ENCODE peak calls at places on chromosomes 13 and 19, in four cellular contexts. One of them, this sample, is unnamed.

GRCh38 chr19:12648088-12648487 is 18.5 kb downstream of the MAN2B1 start:
- DNase-seq in upper lobe of right lung: no peak
- DNase-seq in psoas muscle: no peak
- DNase-seq in foreskin keratinocyte: no peak
- DNase-seq in this sample: no peak

GRCh38 chr19:48569814-48570213 is 17.8 kb downstream of the SULT2B1 start:
- DNase-seq in upper lobe of right lung: no peak
- DNase-seq in psoas muscle: no peak
- DNase-seq in foreskin keratinocyte: no peak
- DNase-seq in this sample: no peak

GRCh38 chr19:29483641-29483920 is 42.2 kb upstream of the VSTM2B start:
- DNase-seq in upper lobe of right lung: no peak
- DNase-seq in psoas muscle: no peak
- DNase-seq in foreskin keratinocyte: no peak
- DNase-seq in this sample: no peak

GRCh38 chr19:6125571-6125989 is 9.9 kb upstream of the ACSBG2 start:
- DNase-seq in upper lobe of right lung: no peak
- DNase-seq in psoas muscle: no peak
- DNase-seq in foreskin keratinocyte: peak; percentile 73
- DNase-seq in this sample: peak; percentile 77

GRCh38 chr13:40221460-40222201 is 444.8 kb downstream of the FOXO1 start:
- DNase-seq in upper lobe of right lung: no peak
- DNase-seq in psoas muscle: no peak
- DNase-seq in foreskin keratinocyte: peak; percentile 51
- DNase-seq in this sample: peak; percentile 28

GRCh38 chr13:26551255-26551654 is 6.2 kb upstream of the WASF3 start:
- DNase-seq in upper lobe of right lung: no peak
- DNase-seq in psoas muscle: no peak
- DNase-seq in foreskin keratinocyte: no peak
- DNase-seq in this sample: no peak

GRCh38 chr19:47142779-47143178 is 12.1 kb downstream of the SAE1 start:
- DNase-seq in upper lobe of right lung: no peak
- DNase-seq in psoas muscle: no peak
- DNase-seq in foreskin keratinocyte: no peak
- DNase-seq in this sample: peak; percentile 42

GRCh38 chr13:93794197-93794885 is 567.7 kb downstream of the GPC6 start:
- DNase-seq in upper lobe of right lung: no peak
- DNase-seq in psoas muscle: no peak
- DNase-seq in foreskin keratinocyte: no peak
- DNase-seq in this sample: no peak

GRCh38 chr19:55641376-55642152 is 762 bp downstream of the ZNF580 start:
- DNase-seq in upper lobe of right lung: no peak
- DNase-seq in psoas muscle: no peak
- DNase-seq in foreskin keratinocyte: no peak
- DNase-seq in this sample: no peak

GRCh38 chr13:55483626-55484158 is 1657.0 kb upstream of the PRR20A start:
- DNase-seq in upper lobe of right lung: no peak
- DNase-seq in psoas muscle: no peak
- DNase-seq in foreskin keratinocyte: no peak
- DNase-seq in this sample: no peak

GRCh38 chr19:17947815-17948473 is 15.1 kb downstream of the CCDC124 start:
- DNase-seq in upper lobe of right lung: peak; percentile 95
- DNase-seq in psoas muscle: peak; percentile 95
- DNase-seq in foreskin keratinocyte: peak; percentile 62
- DNase-seq in this sample: peak; percentile 66

GRCh38 chr13:98216135-98216565 is 39.1 kb upstream of the RNF113B start:
- DNase-seq in upper lobe of right lung: no peak
- DNase-seq in psoas muscle: peak; percentile 63
- DNase-seq in foreskin keratinocyte: peak; percentile 29
- DNase-seq in this sample: peak; percentile 50

GRCh38 chr13:30774214-30774730 is 38.9 kb downstream of the ALOX5AP start:
- DNase-seq in upper lobe of right lung: no peak
- DNase-seq in psoas muscle: no peak
- DNase-seq in foreskin keratinocyte: no peak
- DNase-seq in this sample: no peak

GRCh38 chr13:19586904-19587634 is 25.7 kb upstream of the TPTE2 start:
- DNase-seq in upper lobe of right lung: peak; percentile 68
- DNase-seq in psoas muscle: peak; percentile 59
- DNase-seq in foreskin keratinocyte: peak; percentile 67
- DNase-seq in this sample: no peak

GRCh38 chr19:50679177-50680125 is 30.2 kb downstream of the C19orf81 start:
- DNase-seq in upper lobe of right lung: peak; percentile 89
- DNase-seq in psoas muscle: peak; percentile 82
- DNase-seq in foreskin keratinocyte: peak; percentile 32
- DNase-seq in this sample: peak; percentile 26

GRCh38 chr13:36475468-36475867 is 43.2 kb downstream of the CCNA1 start:
- DNase-seq in upper lobe of right lung: no peak
- DNase-seq in psoas muscle: no peak
- DNase-seq in foreskin keratinocyte: no peak
- DNase-seq in this sample: peak; percentile 58

GRCh38 chr19:6752257-6753177 is 13.0 kb downstream of the TRIP10 start:
- DNase-seq in upper lobe of right lung: peak; percentile 65
- DNase-seq in psoas muscle: no peak
- DNase-seq in foreskin keratinocyte: no peak
- DNase-seq in this sample: no peak

GRCh38 chr13:114313061-114313860 is 1.0 kb upstream of the CHAMP1 start:
- DNase-seq in upper lobe of right lung: no peak
- DNase-seq in psoas muscle: no peak
- DNase-seq in foreskin keratinocyte: no peak
- DNase-seq in this sample: peak; percentile 50

GRCh38 chr13:21139374-21139773 is 37.0 kb downstream of the SKA3 start:
- DNase-seq in upper lobe of right lung: no peak
- DNase-seq in psoas muscle: no peak
- DNase-seq in foreskin keratinocyte: no peak
- DNase-seq in this sample: no peak

GRCh38 chr19:52923782-52924593 is 760 bp upstream of the ZNF888 start:
- DNase-seq in upper lobe of right lung: peak; percentile 87
- DNase-seq in psoas muscle: peak; percentile 58
- DNase-seq in foreskin keratinocyte: no peak
- DNase-seq in this sample: peak; percentile 45

GRCh38 chr19:29745253-29745652 is 30.2 kb upstream of the C19orf12 start:
- DNase-seq in upper lobe of right lung: no peak
- DNase-seq in psoas muscle: no peak
- DNase-seq in foreskin keratinocyte: no peak
- DNase-seq in this sample: no peak

GRCh38 chr19:870963-871401 is 11.5 kb downstream of the CFD start:
- DNase-seq in upper lobe of right lung: peak; percentile 81
- DNase-seq in psoas muscle: peak; percentile 78
- DNase-seq in foreskin keratinocyte: no peak
- DNase-seq in this sample: no peak

GRCh38 chr13:54317722-54318121 is 1289.1 kb downstream of the OLFM4 start:
- DNase-seq in upper lobe of right lung: no peak
- DNase-seq in psoas muscle: no peak
- DNase-seq in foreskin keratinocyte: no peak
- DNase-seq in this sample: no peak

GRCh38 chr13:44884076-44884729 is 105.1 kb downstream of the NUFIP1 start:
- DNase-seq in upper lobe of right lung: no peak
- DNase-seq in psoas muscle: no peak
- DNase-seq in foreskin keratinocyte: peak; percentile 36
- DNase-seq in this sample: peak; percentile 60

GRCh38 chr13:46667687-46668281 is 114.8 kb downstream of the LRCH1 start:
- DNase-seq in upper lobe of right lung: no peak
- DNase-seq in psoas muscle: no peak
- DNase-seq in foreskin keratinocyte: no peak
- DNase-seq in this sample: no peak

GRCh38 chr19:35760711-35761349 is 2.9 kb downstream of the PROSER3 start:
- DNase-seq in upper lobe of right lung: no peak
- DNase-seq in psoas muscle: no peak
- DNase-seq in foreskin keratinocyte: no peak
- DNase-seq in this sample: peak; percentile 36
- TF ChIP-seq CTCF in upper lobe of right lung: no peak
- TF ChIP-seq CTCF in psoas muscle: no peak
- TF ChIP-seq CTCF in foreskin keratinocyte: no peak
- TF ChIP-seq CTCF in this sample: no peak

GRCh38 chr13:41579881-41580280 is 122.5 kb downstream of the RGCC start:
- DNase-seq in upper lobe of right lung: no peak
- DNase-seq in psoas muscle: no peak
- DNase-seq in foreskin keratinocyte: no peak
- DNase-seq in this sample: no peak

GRCh38 chr13:41579168-41579567 is 121.8 kb downstream of the RGCC start:
- DNase-seq in upper lobe of right lung: no peak
- DNase-seq in psoas muscle: no peak
- DNase-seq in foreskin keratinocyte: no peak
- DNase-seq in this sample: no peak

GRCh38 chr13:41580345-41580744 is 123.0 kb downstream of the RGCC start:
- DNase-seq in upper lobe of right lung: no peak
- DNase-seq in psoas muscle: no peak
- DNase-seq in foreskin keratinocyte: no peak
- DNase-seq in this sample: no peak

GRCh38 chr13:41581884-41582547 is 124.7 kb downstream of the RGCC start:
- DNase-seq in upper lobe of right lung: no peak
- DNase-seq in psoas muscle: no peak
- DNase-seq in foreskin keratinocyte: no peak
- DNase-seq in this sample: no peak

DNA sequence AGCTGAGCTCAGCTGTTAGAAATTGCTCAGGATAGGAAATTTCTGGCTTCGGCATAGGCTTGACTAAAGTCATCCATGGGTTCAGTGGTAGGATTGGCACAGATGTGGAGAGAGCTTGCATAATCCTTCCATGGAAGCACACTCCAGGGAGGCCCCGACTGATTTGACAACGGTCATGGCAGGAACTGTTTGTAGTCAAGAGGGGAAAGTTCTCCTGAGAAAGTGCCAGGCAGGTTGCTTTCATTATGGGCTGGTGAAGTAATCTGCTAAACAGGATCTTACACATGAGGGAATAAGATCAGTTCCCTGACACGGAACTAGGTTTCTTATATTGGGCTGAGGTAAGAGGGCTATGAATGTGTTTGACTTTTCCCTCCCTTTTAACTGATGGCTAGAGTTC is 120.1 kb downstream of the RGCC start:
- DNase-seq in upper lobe of right lung: no peak
- DNase-seq in psoas muscle: peak; percentile 74
- DNase-seq in foreskin keratinocyte: no peak
- DNase-seq in this sample: no peak
- TF ChIP-seq CTCF in upper lobe of right lung: no peak
- TF ChIP-seq CTCF in psoas muscle: no peak
- TF ChIP-seq CTCF in foreskin keratinocyte: no peak
- TF ChIP-seq CTCF in this sample: no peak

DNA sequence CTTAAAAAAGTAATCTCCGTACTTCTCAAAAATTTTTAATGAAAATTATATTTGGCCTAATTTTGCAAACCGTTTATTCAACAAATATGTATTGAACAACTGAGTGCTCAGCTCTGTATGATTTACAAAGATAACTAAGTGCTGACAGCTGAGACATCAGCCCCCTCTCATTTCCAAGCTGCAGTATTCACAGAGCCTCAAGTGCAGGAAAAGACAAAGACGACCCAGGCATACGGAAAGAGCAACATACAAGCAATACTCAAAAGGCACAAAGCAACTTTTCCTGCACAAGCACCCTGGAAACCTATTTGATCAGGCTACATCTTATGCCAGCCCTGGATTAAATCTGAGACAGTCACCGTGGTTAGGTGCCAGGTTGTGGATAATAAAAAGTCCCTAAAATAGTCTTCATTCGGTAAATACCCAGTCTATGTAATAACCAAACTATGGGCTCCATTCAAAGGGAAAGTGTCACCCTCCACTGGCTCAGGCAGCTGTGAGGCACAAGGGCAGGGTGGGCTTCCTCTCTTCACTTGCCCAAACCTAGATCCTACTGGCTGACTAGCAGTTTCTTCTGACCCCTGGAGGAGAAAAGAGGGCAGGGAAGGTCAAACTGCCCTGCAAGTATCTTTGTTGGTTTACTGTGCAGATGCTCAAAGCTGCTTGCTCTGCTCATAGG is 65.5 kb downstream of the TBC1D4 start:
- DNase-seq in upper lobe of right lung: no peak
- DNase-seq in psoas muscle: no peak
- DNase-seq in foreskin keratinocyte: no peak
- DNase-seq in this sample: no peak
- TF ChIP-seq CTCF in upper lobe of right lung: no peak
- TF ChIP-seq CTCF in psoas muscle: no peak
- TF ChIP-seq CTCF in foreskin keratinocyte: no peak
- TF ChIP-seq CTCF in this sample: no peak

GRCh38 chr19:16659832-16660708 is at the start of gene SMIM7:
- DNase-seq in upper lobe of right lung: peak; percentile 99
- DNase-seq in psoas muscle: peak; percentile 100
- DNase-seq in foreskin keratinocyte: peak; percentile 97
- DNase-seq in this sample: peak; percentile 94
- TF ChIP-seq CTCF in upper lobe of right lung: peak; percentile 16
- TF ChIP-seq CTCF in psoas muscle: peak; percentile 8
- TF ChIP-seq CTCF in foreskin keratinocyte: peak; percentile 58
- TF ChIP-seq CTCF in this sample: peak; percentile 6

DNA sequence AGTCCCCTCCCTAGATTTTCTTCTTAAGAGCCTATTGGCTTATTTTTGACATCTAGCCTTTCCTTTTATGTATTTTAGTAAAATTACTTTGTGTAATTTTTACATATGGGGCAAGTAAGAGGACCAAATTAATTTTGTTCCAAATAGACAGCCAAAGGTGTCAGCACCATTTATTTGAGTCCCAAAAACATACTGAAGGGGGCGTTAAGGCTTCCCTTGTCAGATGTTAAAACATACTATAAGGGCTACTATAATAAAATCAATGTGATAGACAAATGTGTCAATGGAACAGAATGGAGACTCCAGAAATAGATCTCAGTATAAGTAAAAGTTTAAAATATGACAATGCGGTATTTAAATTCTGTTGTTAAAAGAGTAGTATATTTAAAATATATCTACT is 133.6 kb downstream of the MTUS2 start:
- DNase-seq in upper lobe of right lung: no peak
- DNase-seq in psoas muscle: no peak
- DNase-seq in foreskin keratinocyte: no peak
- DNase-seq in this sample: no peak
- TF ChIP-seq CTCF in upper lobe of right lung: no peak
- TF ChIP-seq CTCF in psoas muscle: no peak
- TF ChIP-seq CTCF in foreskin keratinocyte: no peak
- TF ChIP-seq CTCF in this sample: no peak

GRCh38 chr13:109196896-109197295 is 567.5 kb downstream of the MYO16 start:
- DNase-seq in upper lobe of right lung: no peak
- DNase-seq in psoas muscle: no peak
- DNase-seq in foreskin keratinocyte: no peak
- DNase-seq in this sample: no peak
- TF ChIP-seq CTCF in upper lobe of right lung: no peak
- TF ChIP-seq CTCF in psoas muscle: peak; percentile 4
- TF ChIP-seq CTCF in foreskin keratinocyte: no peak
- TF ChIP-seq CTCF in this sample: no peak

DNA sequence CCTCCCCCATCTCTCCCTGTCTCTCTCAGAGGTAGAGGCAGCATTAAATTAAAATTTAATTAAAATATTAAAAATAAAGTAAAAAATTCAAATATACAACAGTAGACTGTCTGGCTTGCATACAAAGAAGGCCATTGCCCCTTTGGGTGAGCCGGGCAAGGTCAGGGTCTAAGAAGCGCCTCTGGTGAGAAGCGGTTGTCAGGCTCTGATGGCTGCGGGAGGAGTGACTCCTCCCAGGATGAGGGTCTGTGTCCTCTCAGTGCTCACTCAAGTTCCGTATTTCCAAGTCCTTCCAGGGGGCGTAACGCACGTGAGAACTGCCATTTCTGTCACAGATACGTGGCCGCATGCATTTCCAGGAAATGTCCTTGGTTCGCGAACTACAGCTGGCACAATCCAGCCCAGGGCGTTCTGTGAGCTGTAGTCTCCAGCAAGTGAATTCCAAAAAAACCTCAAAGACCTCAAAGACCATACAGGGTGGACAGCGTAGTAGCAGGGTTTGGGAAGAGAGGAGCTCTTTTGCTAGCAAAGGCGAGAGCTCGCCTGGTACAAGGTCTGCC is 697 bp upstream of the ZNF181 start:
- DNase-seq in upper lobe of right lung: no peak
- DNase-seq in psoas muscle: peak; percentile 71
- DNase-seq in foreskin keratinocyte: no peak
- DNase-seq in this sample: no peak
- TF ChIP-seq CTCF in upper lobe of right lung: no peak
- TF ChIP-seq CTCF in psoas muscle: no peak
- TF ChIP-seq CTCF in foreskin keratinocyte: no peak
- TF ChIP-seq CTCF in this sample: no peak

This sample was measured in bronchial epithelial cell.